ENCODE peak calls at places on chromosomes 13 and 19, in seven cellular contexts. V is CD4-positive, alpha-beta memory T cell; L is SK-N-SH; F is aorta; U is heart left ventricle; S is lower leg skin; E is mucosa of descending colon. C is an unnamed sample.

GRCh38 chr13:91142572-91142971 is 204.9 kb upstream of the MIR17HG start:
- DNase-seq in V (no peak), F (no peak), U (no peak), E (no peak), S (no peak), L (no peak), C (no peak)

GRCh38 chr19:5288347-5288739 is 52.3 kb downstream of the PTPRS start:
- DNase-seq in L (peak), F (no peak), V (no peak), S (no peak), U (peak), E (no peak), C (no peak)

GRCh38 chr19:32224371-32225244 is 120.8 kb upstream of the ZNF507 start:
- DNase-seq in L (peak), F (peak), U (peak), E (peak), S (peak), V (peak), C (peak)

GRCh38 chr19:16273005-16273404 is 51.6 kb upstream of the KLF2 start:
- DNase-seq in F (peak), U (peak), S (no peak), L (no peak), V (no peak), E (no peak), C (no peak)

GRCh38 chr19:48617146-48617937 is 1.6 kb downstream of the RPL18 start:
- DNase-seq in V (no peak), U (no peak), L (no peak), S (no peak), F (no peak), E (no peak), C (no peak)

GRCh38 chr19:35995655-35995993 is 636 bp downstream of the SDHAF1 start:
- DNase-seq in U (peak), V (no peak), S (peak), L (peak), E (peak), F (peak), C (no peak)

GRCh38 chr13:45807520-45808099 is 43.9 kb downstream of the SIAH3 start:
- DNase-seq in L (peak), U (peak), F (no peak), S (no peak), E (peak), V (peak), C (peak)

GRCh38 chr19:3882041-3882384 is 1.5 kb downstream of the ATCAY start:
- DNase-seq in E (no peak), U (no peak), S (no peak), V (no peak), L (no peak), F (no peak), C (no peak)

GRCh38 chr13:111288276-111288675 is 32.2 kb upstream of the TEX29 start:
- DNase-seq in U (no peak), E (no peak), L (no peak), V (no peak), F (no peak), S (no peak), C (no peak)

GRCh38 chr13:99870541-99870940 is 101.0 kb downstream of the ZIC5 start:
- DNase-seq in U (no peak), E (no peak), V (no peak), L (no peak), S (no peak), F (no peak), C (no peak)

GRCh38 chr13:36706755-36707154 is 32.9 kb downstream of the SERTM1 start:
- DNase-seq in F (no peak), L (no peak), V (no peak), U (no peak), E (no peak), S (no peak), C (no peak)

GRCh38 chr19:29421186-29421525 is 104.6 kb upstream of the VSTM2B start:
- DNase-seq in S (no peak), E (no peak), V (no peak), U (no peak), L (no peak), F (no peak), C (no peak)

GRCh38 chr13:110641055-110642015 is 26.0 kb downstream of the NAXD start:
- DNase-seq in U (peak), F (no peak), V (no peak), E (no peak), S (no peak), L (peak), C (no peak)

GRCh38 chr19:56245062-56245740 is 27.3 kb upstream of the EDDM13 start:
- DNase-seq in S (no peak), V (no peak), U (no peak), F (no peak), E (no peak), L (no peak), C (no peak)

GRCh38 chr13:35699805-35700204 is 223.3 kb upstream of the MAB21L1 start:
- DNase-seq in F (no peak), U (no peak), E (peak), S (peak), L (no peak), V (no peak), C (no peak)

GRCh38 chr13:113930711-113931637 is 42.9 kb downstream of the C13orf46 start:
- DNase-seq in F (peak), E (no peak), U (no peak), S (peak), L (no peak), V (peak), C (no peak)

GRCh38 chr13:97445504-97446187 is 11.7 kb downstream of the RAP2A start:
- DNase-seq in F (no peak), S (no peak), E (no peak), L (no peak), U (no peak), V (no peak), C (no peak)

GRCh38 chr19:40762754-40763153 is 11.8 kb downstream of the SNRPA start:
- DNase-seq in U (no peak), F (no peak), V (no peak), S (no peak), L (no peak), E (no peak), C (no peak)

GRCh38 chr19:17840019-17840418 is 7.8 kb downstream of the JAK3 start:
- DNase-seq in S (no peak), E (no peak), V (no peak), L (no peak), F (no peak), U (no peak), C (no peak)

GRCh38 chr19:48624791-48625723 is 5.8 kb downstream of the SPHK2 start:
- DNase-seq in S (no peak), L (no peak), V (no peak), U (peak), F (no peak), E (peak), C (no peak)

GRCh38 chr13:36370108-36370429 is 23.9 kb upstream of the SPART start:
- DNase-seq in F (no peak), V (no peak), S (no peak), U (peak), E (no peak), L (no peak), C (no peak)

GRCh38 chr19:46863818-46864629 is 3.2 kb downstream of the ARHGAP35 start:
- DNase-seq in V (no peak), E (no peak), S (peak), F (no peak), L (peak), U (no peak), C (no peak)
- H3K4me3 ChIP-seq in V (no peak), E (no peak), S (no peak), F (no peak), L (peak), U (peak), C (no peak)

GRCh38 chr13:23432589-23432988 is 913 bp downstream of the SACS start:
- DNase-seq in E (no peak), F (no peak), U (no peak), S (no peak), L (no peak), V (no peak), C (no peak)
- H3K4me3 ChIP-seq in E (no peak), F (peak), U (peak), S (no peak), L (peak), V (no peak), C (no peak)

DNA sequence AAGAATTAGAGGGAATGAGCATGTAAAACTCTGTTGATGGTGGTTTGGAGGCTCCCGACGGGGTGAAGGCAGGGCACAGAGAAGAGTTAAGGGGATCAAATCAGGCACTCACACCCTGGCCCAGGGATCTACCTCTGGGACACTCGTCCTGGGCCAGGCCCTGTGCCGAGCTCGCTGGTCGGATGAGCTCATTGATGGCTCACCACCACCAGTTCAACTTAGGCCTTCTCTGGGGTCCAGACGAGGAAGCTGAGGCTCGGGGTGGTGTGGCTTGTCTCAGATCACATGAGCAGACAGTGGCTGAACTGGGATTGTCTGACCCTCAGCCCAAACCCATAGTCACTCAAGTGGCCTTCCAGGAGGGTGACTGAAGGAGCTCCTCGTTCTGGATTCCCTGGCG is 1.6 kb downstream of the NACC1 start:
- DNase-seq in V (no peak), F (no peak), S (no peak), L (no peak), U (no peak), E (no peak), C (no peak)
- H3K4me3 ChIP-seq in V (no peak), F (no peak), S (no peak), L (peak), U (peak), E (no peak), C (peak)

GRCh38 chr13:49629196-49629938 is 1.1 kb downstream of the ARL11 start:
- DNase-seq in F (no peak), L (no peak), V (no peak), S (no peak), E (no peak), U (no peak), C (no peak)
- H3K4me3 ChIP-seq in F (no peak), L (no peak), V (no peak), S (no peak), E (no peak), U (no peak), C (no peak)

GRCh38 chr13:104678161-104678560 is 1611.9 kb upstream of the SLC10A2 start:
- DNase-seq in U (no peak), S (no peak), L (no peak), E (no peak), V (no peak), F (no peak), C (no peak)
- H3K4me3 ChIP-seq in U (no peak), S (no peak), L (no peak), E (no peak), V (no peak), F (no peak), C (no peak)

GRCh38 chr13:39632994-39633393 is 22.5 kb upstream of the COG6 start:
- DNase-seq in S (no peak), E (no peak), L (no peak), F (no peak), U (no peak), V (no peak), C (no peak)
- H3K4me3 ChIP-seq in S (no peak), E (no peak), L (no peak), F (no peak), U (no peak), V (no peak), C (no peak)

DNA sequence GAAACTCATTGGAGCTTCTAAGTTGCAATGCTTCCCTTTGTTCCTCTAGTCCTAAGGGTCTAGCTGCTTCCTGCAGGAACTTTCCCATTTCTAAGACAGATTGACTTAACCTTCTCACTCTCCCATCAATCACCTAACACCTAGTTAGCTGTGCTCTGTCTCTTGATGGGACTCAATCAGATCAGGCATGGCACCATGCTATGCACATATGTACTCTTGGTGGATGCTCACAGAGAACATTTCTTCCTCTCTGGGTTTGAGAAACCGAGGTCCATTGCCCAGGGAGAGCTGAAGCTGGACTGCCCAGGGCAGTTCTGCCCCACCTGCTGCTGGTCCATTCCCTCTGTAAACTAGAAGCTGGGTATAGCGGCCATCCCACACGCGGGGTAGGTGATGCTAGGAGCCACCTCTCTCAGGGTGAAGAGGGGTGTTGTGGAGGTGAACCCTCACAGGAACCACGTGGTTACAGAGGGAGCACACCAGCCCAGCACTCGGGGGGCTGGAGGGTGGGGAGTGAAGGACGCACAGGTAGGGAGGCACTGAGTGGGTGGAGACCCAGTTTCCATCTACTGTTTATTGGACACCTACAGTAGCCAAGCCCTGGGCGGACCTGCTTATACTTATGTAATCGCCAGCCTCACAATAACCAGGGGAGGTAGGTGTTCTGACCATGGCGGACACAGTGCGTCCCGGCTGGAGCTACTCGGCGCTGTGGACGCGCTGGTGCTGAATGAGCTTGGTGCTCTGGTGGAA is 3.1 kb upstream of the UBE2M start:
- DNase-seq in U (peak), E (no peak), V (no peak), L (no peak), F (no peak), S (no peak), C (no peak)
- H3K4me3 ChIP-seq in U (peak), E (no peak), V (peak), L (no peak), F (no peak), S (no peak), C (no peak)

DNA sequence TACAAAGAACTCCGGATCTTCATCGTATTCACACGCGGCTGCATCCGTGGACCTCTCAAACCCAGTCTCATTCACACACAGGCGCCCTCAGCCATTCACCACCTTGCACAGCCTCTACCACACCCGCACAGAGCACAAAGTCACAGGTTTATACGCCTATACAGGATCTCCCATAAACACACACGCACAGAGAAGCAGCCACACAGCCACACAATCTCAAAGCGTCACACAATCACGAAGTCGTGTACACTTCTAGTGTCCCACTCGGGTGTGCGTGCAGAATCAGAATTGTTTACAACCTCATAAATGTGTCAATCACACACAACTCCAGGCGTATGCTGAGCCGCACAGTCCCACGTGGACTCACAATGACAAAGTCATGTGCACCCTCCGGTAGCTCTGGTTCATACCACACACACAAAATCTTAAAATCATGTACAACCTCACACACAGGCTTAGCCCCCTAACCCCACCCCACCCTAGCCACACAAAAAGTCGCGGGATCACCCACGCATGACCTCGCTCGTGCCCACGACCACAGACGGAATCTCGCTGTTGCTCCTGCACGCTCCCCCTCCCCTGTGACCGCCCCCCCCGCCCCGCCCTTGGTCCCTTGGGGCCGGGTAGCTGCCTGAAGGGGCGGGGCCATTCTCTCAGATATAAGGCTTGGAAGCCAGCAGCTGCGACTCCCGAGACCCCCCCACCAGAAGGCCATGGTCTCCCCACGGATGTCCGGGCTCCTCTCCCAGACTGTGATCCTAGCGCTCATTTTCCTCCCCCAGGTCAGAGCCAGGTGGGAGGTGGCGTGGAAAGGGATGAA is at the start of gene DLL3:
- DNase-seq in S (no peak), F (no peak), L (peak), V (no peak), U (no peak), E (no peak), C (no peak)
- H3K4me3 ChIP-seq in S (no peak), F (no peak), L (no peak), V (peak), U (no peak), E (no peak), C (peak)

DNA sequence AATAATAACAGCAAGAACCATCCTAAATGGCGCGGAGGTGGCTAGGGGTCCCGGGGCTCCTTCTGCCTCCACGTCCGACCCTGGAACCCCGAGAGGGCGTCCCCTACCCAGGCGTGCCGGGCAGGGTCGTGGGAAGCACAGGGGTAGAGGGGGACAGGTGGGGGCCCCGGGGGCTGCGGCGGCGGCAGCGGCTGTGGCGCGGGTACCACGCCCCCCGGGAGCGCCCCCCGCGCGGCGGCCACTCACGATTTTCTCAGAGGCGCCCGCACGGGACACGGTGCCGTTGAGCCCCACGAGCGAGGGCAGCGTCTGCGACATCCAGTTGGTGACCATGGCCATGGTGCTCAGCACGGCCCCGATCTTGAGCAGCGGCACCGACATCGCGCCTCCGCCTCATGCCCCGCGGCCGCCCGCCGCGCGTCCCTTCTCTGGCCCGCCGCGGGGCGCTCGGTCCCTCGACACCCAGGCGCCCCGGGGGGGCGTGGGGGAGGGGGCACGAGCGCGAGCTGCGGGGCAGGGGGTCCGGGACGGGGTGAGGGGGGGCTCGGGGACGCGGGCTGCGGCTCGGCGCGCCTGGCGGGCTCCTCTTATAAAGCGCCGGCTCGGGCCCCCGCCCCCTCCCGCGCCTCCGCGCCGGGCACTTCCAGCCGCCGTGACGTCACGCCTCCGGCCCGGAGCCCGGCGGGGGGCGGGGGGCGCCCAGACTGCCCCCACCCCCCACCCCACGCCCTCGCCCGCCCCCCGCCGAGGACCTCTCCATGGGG is 22.9 kb downstream of the OLFM2 start:
- DNase-seq in F (no peak), S (no peak), U (no peak), V (no peak), E (no peak), L (peak), C (no peak)
- H3K4me3 ChIP-seq in F (peak), S (peak), U (peak), V (no peak), E (no peak), L (peak), C (no peak)

C was measured in Jurkat, Clone E6-1.